ENCODE peak calls at places on chromosomes 2 and 18, in ten cellular contexts. One of them, this sample, is unnamed.

GRCh38 chr2:138470941-138471340 is 30.6 kb upstream of the SPOPL start:
- DNase-seq in A172: no peak
- DNase-seq in astrocyte of the spinal cord: no peak
- DNase-seq in sigmoid colon: no peak
- DNase-seq in H4: no peak
- DNase-seq in effector memory CD4-positive, alpha-beta T cell: no peak
- DNase-seq in GM23248: no peak
- DNase-seq in activated CD4-positive, CD25-positive, alpha-beta regulatory T cell: no peak
- DNase-seq in astrocyte: no peak
- DNase-seq in endodermal cell: no peak
- DNase-seq in this sample: no peak

GRCh38 chr2:241315879-241316700 is at the start of gene SEPTIN2:
- DNase-seq in sigmoid colon: peak
- DNase-seq in A172: peak
- DNase-seq in astrocyte: peak
- DNase-seq in astrocyte of the spinal cord: peak
- DNase-seq in activated CD4-positive, CD25-positive, alpha-beta regulatory T cell: peak
- DNase-seq in H4: peak
- DNase-seq in effector memory CD4-positive, alpha-beta T cell: peak
- DNase-seq in GM23248: peak
- DNase-seq in endodermal cell: peak
- DNase-seq in this sample: peak

GRCh38 chr2:8662239-8662879 is 19.5 kb upstream of the ID2 start:
- DNase-seq in H4: peak
- DNase-seq in effector memory CD4-positive, alpha-beta T cell: no peak
- DNase-seq in activated CD4-positive, CD25-positive, alpha-beta regulatory T cell: no peak
- DNase-seq in endodermal cell: no peak
- DNase-seq in astrocyte: peak
- DNase-seq in astrocyte of the spinal cord: peak
- DNase-seq in GM23248: peak
- DNase-seq in sigmoid colon: no peak
- DNase-seq in A172: peak
- DNase-seq in this sample: no peak

GRCh38 chr2:224520064-224520463 is 65.1 kb downstream of the CUL3 start:
- DNase-seq in endodermal cell: no peak
- DNase-seq in sigmoid colon: no peak
- DNase-seq in astrocyte: peak
- DNase-seq in A172: no peak
- DNase-seq in effector memory CD4-positive, alpha-beta T cell: no peak
- DNase-seq in astrocyte of the spinal cord: peak
- DNase-seq in activated CD4-positive, CD25-positive, alpha-beta regulatory T cell: no peak
- DNase-seq in H4: peak
- DNase-seq in GM23248: peak
- DNase-seq in this sample: no peak

GRCh38 chr2:147331790-147332419 is 512.9 kb upstream of the ACVR2A start:
- DNase-seq in astrocyte: peak
- DNase-seq in activated CD4-positive, CD25-positive, alpha-beta regulatory T cell: no peak
- DNase-seq in H4: peak
- DNase-seq in astrocyte of the spinal cord: peak
- DNase-seq in A172: peak
- DNase-seq in sigmoid colon: no peak
- DNase-seq in endodermal cell: peak
- DNase-seq in effector memory CD4-positive, alpha-beta T cell: no peak
- DNase-seq in GM23248: peak
- DNase-seq in this sample: no peak

GRCh38 chr18:23133860-23134779 is 1.2 kb upstream of the CABLES1 start:
- DNase-seq in H4: no peak
- DNase-seq in effector memory CD4-positive, alpha-beta T cell: no peak
- DNase-seq in astrocyte: no peak
- DNase-seq in endodermal cell: peak
- DNase-seq in GM23248: no peak
- DNase-seq in activated CD4-positive, CD25-positive, alpha-beta regulatory T cell: no peak
- DNase-seq in astrocyte of the spinal cord: no peak
- DNase-seq in sigmoid colon: no peak
- DNase-seq in A172: no peak
- DNase-seq in this sample: no peak

GRCh38 chr2:2107627-2108026 is 223.4 kb downstream of the MYT1L start:
- DNase-seq in astrocyte: no peak
- DNase-seq in GM23248: no peak
- DNase-seq in H4: no peak
- DNase-seq in endodermal cell: no peak
- DNase-seq in sigmoid colon: no peak
- DNase-seq in activated CD4-positive, CD25-positive, alpha-beta regulatory T cell: no peak
- DNase-seq in A172: no peak
- DNase-seq in astrocyte of the spinal cord: no peak
- DNase-seq in effector memory CD4-positive, alpha-beta T cell: no peak
- DNase-seq in this sample: no peak

GRCh38 chr2:75035444-75036353 is 77.3 kb downstream of the POLE4 start:
- DNase-seq in endodermal cell: no peak
- DNase-seq in A172: no peak
- DNase-seq in astrocyte of the spinal cord: no peak
- DNase-seq in activated CD4-positive, CD25-positive, alpha-beta regulatory T cell: no peak
- DNase-seq in effector memory CD4-positive, alpha-beta T cell: no peak
- DNase-seq in H4: no peak
- DNase-seq in astrocyte: no peak
- DNase-seq in sigmoid colon: no peak
- DNase-seq in GM23248: peak
- DNase-seq in this sample: no peak